ENCODE peak calls at places on chromosomes 11 and 22, in four cellular contexts. R is K562, W is HepG2, C is SK-N-SH. L is an unnamed sample.

GRCh38 chr11:115145316-115145715 is 358.9 kb downstream of the CADM1 start:
- DNase-seq in W (no peak), C (peak), R (no peak), L (no peak)

GRCh38 chr22:19871845-19872778 is 17.4 kb upstream of the GNB1L start:
- DNase-seq in R (no peak), W (no peak), C (no peak), L (no peak)

GRCh38 chr11:37449146-37449545 is 851.1 kb upstream of the RAG2 start:
- DNase-seq in W (no peak), C (peak), R (no peak), L (no peak)

GRCh38 chr22:36334838-36335603 is 52.7 kb downstream of the MYH9 start:
- DNase-seq in W (no peak), C (no peak), R (peak), L (no peak)

GRCh38 chr11:57223601-57224000 is 13.4 kb downstream of the APLNR start:
- DNase-seq in R (no peak), C (no peak), W (no peak), L (no peak)

GRCh38 chr22:25488244-25489020 is 76.0 kb upstream of the GRK3 start:
- DNase-seq in R (no peak), C (peak), W (peak), L (peak)

GRCh38 chr22:44524806-44525205 is 26.8 kb upstream of the RTL6 start:
- DNase-seq in C (no peak), R (no peak), W (no peak), L (no peak)

GRCh38 chr11:120160436-120160835 is 22.5 kb upstream of the TRIM29 start:
- DNase-seq in W (no peak), C (no peak), R (no peak), L (no peak)

GRCh38 chr22:22667966-22668880 is 23.8 kb downstream of the GGTLC2 start:
- DNase-seq in R (no peak), W (no peak), C (no peak), L (no peak)

GRCh38 chr22:44648821-44649566 is 53.0 kb upstream of the PRR5 start:
- DNase-seq in W (no peak), R (no peak), C (peak), L (no peak)

GRCh38 chr22:42202048-42202447 is 68.4 kb downstream of the TCF20 start:
- DNase-seq in W (no peak), C (no peak), R (no peak), L (no peak)

GRCh38 chr11:69353696-69354544 is 60.0 kb downstream of the MYEOV start:
- DNase-seq in C (peak), R (no peak), W (no peak), L (no peak)

GRCh38 chr22:20154602-20155183 is 3.8 kb upstream of the CCDC188 start:
- DNase-seq in C (peak), W (no peak), R (peak), L (no peak)

GRCh38 chr11:1565904-1566247 is 6.2 kb downstream of the DUSP8 start:
- DNase-seq in C (no peak), R (no peak), W (no peak), L (no peak)

GRCh38 chr11:78202733-78203167 is 14.0 kb downstream of the USP35 start:
- DNase-seq in W (peak), R (no peak), C (no peak), L (no peak)

GRCh38 chr11:94715225-94715624 is 52.9 kb upstream of the AMOTL1 start:
- DNase-seq in W (no peak), C (no peak), R (no peak), L (no peak)

GRCh38 chr11:133814588-133814987 is 30.7 kb downstream of the SPATA19 start:
- DNase-seq in W (no peak), C (peak), R (no peak), L (no peak)

GRCh38 chr11:113493205-113493604 is 18.0 kb upstream of the DRD2 start:
- DNase-seq in R (no peak), C (no peak), W (no peak), L (no peak)

GRCh38 chr11:113494021-113494420 is 18.8 kb upstream of the DRD2 start:
- DNase-seq in C (no peak), W (no peak), R (no peak), L (no peak)

GRCh38 chr11:113484223-113484622 is 9.0 kb upstream of the DRD2 start:
- DNase-seq in C (no peak), W (no peak), R (no peak), L (no peak)

GRCh38 chr11:113487622-113488021 is 12.4 kb upstream of the DRD2 start:
- DNase-seq in C (no peak), W (no peak), R (no peak), L (no peak)

GRCh38 chr11:113488931-113489351 is 13.7 kb upstream of the DRD2 start:
- DNase-seq in W (no peak), R (no peak), C (no peak), L (no peak)
- TF ChIP-seq ELF1 in W (no peak), R (no peak), C (no peak), L (no peak)

GRCh38 chr22:38240734-38241252 is 32.0 kb downstream of the TMEM184B start:
- DNase-seq in C (no peak), W (no peak), R (peak), L (peak)
- TF ChIP-seq ELF1 in C (no peak), W (no peak), R (no peak), L (no peak)

GRCh38 chr22:39622881-39623367 is 52.4 kb downstream of the CACNA1I start:
- DNase-seq in W (peak), R (peak), C (peak), L (peak)
- TF ChIP-seq ELF1 in W (no peak), R (no peak), C (no peak), L (no peak)

GRCh38 chr11:116501728-116502127 is 271.1 kb downstream of the BUD13 start:
- DNase-seq in C (no peak), W (no peak), R (no peak), L (no peak)
- TF ChIP-seq ELF1 in C (no peak), W (no peak), R (no peak), L (no peak)

DNA sequence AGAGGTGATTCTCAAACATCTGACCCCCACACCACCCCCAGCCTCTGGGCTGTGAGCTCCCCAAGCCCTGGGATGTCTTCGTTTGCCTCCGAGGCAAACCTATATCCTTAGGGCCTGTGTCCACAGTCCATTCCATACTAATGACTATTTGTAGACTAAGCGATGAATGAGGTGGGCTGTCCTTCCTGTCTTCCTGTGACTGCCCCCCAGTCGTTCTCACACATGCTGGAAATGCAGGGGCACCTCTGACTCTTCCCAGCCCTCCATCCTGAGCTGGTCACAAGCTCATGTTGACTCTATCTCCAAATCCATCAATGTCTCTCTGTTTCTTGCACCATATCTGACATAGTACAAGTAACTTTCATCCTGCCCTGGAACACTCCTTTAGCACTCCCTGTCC is 4.8 kb downstream of the ATG16L2 start:
- DNase-seq in R (no peak), W (no peak), C (no peak), L (no peak)
- TF ChIP-seq ELF1 in R (no peak), W (no peak), C (no peak), L (no peak)

DNA sequence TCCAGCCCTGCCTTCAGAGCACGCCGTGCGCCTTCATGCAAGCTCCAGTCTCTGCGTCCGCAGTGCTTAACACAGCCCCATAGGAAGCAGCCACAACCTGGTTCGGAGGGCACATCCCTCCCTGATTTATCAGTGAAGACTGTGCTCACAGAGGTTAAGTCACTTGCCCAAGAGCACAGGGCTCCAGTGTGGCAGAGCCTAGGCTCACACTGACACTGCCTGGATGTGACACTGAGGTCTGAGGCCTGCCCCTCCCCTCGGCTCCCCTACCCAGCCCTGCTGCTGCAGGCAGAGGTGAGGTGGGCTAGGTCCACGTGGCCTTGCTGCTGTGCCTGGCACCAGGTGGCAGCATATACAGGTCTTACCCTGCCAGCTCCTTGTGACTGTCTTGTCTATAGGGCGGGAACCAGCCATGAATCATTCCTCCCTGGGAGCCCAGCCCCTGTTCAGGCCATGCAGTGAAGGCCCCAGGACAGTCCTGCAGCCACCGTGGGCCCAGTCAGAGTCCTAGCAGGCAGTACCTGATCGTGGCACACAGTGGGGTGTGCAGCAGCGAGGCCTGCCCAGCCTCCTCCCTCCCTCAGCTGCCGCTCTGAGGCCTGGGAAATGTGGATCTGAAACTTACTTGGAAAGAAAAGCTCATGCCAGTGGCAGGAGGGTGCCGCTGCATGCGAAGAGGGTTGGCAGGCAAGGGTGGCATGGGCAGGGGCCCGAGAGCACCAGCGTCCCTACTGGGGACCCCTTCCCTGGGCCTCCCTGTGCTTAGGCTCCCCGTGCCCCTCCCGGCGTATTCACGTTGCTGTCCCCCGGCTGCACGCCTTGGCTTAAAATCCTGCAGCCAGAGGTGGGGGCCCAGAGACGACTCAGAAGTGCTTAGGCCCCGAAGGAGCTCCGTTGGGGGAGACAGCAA is 1.2 kb upstream of the CERK start:
- DNase-seq in R (peak), W (peak), C (no peak), L (peak)
- TF ChIP-seq ELF1 in R (no peak), W (no peak), C (no peak), L (no peak)

GRCh38 chr11:61828629-61829407 is 718 bp downstream of the FADS2 start:
- DNase-seq in C (peak), R (no peak), W (no peak), L (no peak)
- TF ChIP-seq ELF1 in C (no peak), R (no peak), W (no peak), L (no peak)

DNA sequence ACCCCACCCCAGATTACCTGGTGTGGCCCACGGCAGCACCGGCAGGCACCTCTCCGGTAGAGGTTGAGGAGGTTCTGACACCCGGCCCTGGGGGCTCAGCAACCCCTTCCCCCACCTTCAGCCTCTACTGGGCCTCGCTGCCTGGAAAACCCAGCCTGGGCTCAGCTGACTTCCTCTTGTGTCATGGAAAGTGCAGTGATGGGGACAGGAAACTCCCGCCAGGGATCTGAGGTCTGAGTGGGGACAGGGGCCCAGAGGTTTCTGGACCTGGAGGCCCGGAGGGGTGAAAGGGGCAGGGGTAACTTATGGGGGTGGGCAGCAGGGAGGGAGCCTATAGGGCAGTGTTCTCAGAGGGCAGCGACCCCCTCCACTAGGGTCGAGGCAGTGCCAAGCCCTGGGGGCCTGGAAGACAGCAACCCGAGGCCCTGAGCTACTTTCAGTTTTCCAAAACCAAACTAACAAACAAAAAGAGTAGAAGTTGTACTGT is 10.0 kb upstream of the CD5 start:
- DNase-seq in C (no peak), R (no peak), W (no peak), L (no peak)
- TF ChIP-seq ELF1 in C (no peak), R (no peak), W (no peak), L (no peak)